ENCODE peak calls at places on chromosome 21, in nine cellular contexts. One of them, this sample, is unnamed.

GRCh38 chr21:44325386-44326271 is 13.6 kb downstream of the CFAP410 start:
- DNase-seq in HCT116: no peak
- DNase-seq in fibroblast of lung: no peak
- DNase-seq in coronary artery: no peak
- DNase-seq in fibroblast of pulmonary artery: no peak
- DNase-seq in choroid plexus epithelial cell: no peak
- DNase-seq in H7: no peak
- DNase-seq in upper lobe of right lung: no peak
- DNase-seq in ovary: no peak
- DNase-seq in this sample: no peak

GRCh38 chr21:16071082-16071481 is 341.3 kb downstream of the USP25 start:
- DNase-seq in HCT116: no peak
- DNase-seq in ovary: peak
- DNase-seq in upper lobe of right lung: no peak
- DNase-seq in fibroblast of lung: peak
- DNase-seq in H7: no peak
- DNase-seq in fibroblast of pulmonary artery: peak
- DNase-seq in choroid plexus epithelial cell: peak
- DNase-seq in coronary artery: no peak
- DNase-seq in this sample: no peak

GRCh38 chr21:26776320-26777021 is 68.7 kb downstream of the ADAMTS1 start:
- DNase-seq in HCT116: no peak
- DNase-seq in upper lobe of right lung: no peak
- DNase-seq in fibroblast of lung: peak
- DNase-seq in choroid plexus epithelial cell: peak
- DNase-seq in fibroblast of pulmonary artery: peak
- DNase-seq in ovary: no peak
- DNase-seq in coronary artery: no peak
- DNase-seq in H7: no peak
- DNase-seq in this sample: no peak

GRCh38 chr21:46486481-46487000 is 27.9 kb downstream of the DIP2A start:
- DNase-seq in ovary: no peak
- DNase-seq in upper lobe of right lung: no peak
- DNase-seq in fibroblast of pulmonary artery: no peak
- DNase-seq in coronary artery: no peak
- DNase-seq in H7: no peak
- DNase-seq in HCT116: no peak
- DNase-seq in fibroblast of lung: no peak
- DNase-seq in choroid plexus epithelial cell: no peak
- DNase-seq in this sample: no peak

GRCh38 chr21:33261635-33262034 is 4.5 kb upstream of the IL10RB start:
- DNase-seq in fibroblast of pulmonary artery: peak
- DNase-seq in HCT116: no peak
- DNase-seq in coronary artery: no peak
- DNase-seq in choroid plexus epithelial cell: peak
- DNase-seq in H7: no peak
- DNase-seq in upper lobe of right lung: peak
- DNase-seq in ovary: no peak
- DNase-seq in fibroblast of lung: peak
- DNase-seq in this sample: peak

GRCh38 chr21:39845581-39846130 is 21.6 kb upstream of the PCP4 start:
- DNase-seq in HCT116: no peak
- DNase-seq in upper lobe of right lung: no peak
- DNase-seq in H7: no peak
- DNase-seq in fibroblast of pulmonary artery: no peak
- DNase-seq in ovary: no peak
- DNase-seq in fibroblast of lung: peak
- DNase-seq in coronary artery: no peak
- DNase-seq in choroid plexus epithelial cell: peak
- DNase-seq in this sample: no peak

GRCh38 chr21:28538987-28539622 is 453.6 kb downstream of the LTN1 start:
- DNase-seq in ovary: no peak
- DNase-seq in upper lobe of right lung: no peak
- DNase-seq in fibroblast of pulmonary artery: peak
- DNase-seq in H7: no peak
- DNase-seq in HCT116: no peak
- DNase-seq in coronary artery: no peak
- DNase-seq in choroid plexus epithelial cell: peak
- DNase-seq in fibroblast of lung: peak
- DNase-seq in this sample: no peak

GRCh38 chr21:25501996-25502665 is 105.2 kb downstream of the MRPL39 start:
- DNase-seq in choroid plexus epithelial cell: no peak
- DNase-seq in upper lobe of right lung: no peak
- DNase-seq in fibroblast of pulmonary artery: no peak
- DNase-seq in HCT116: no peak
- DNase-seq in H7: no peak
- DNase-seq in fibroblast of lung: no peak
- DNase-seq in ovary: no peak
- DNase-seq in coronary artery: no peak
- DNase-seq in this sample: peak

GRCh38 chr21:37383784-37384311 is 17.3 kb downstream of the DYRK1A start:
- DNase-seq in fibroblast of pulmonary artery: no peak
- DNase-seq in coronary artery: no peak
- DNase-seq in choroid plexus epithelial cell: no peak
- DNase-seq in fibroblast of lung: no peak
- DNase-seq in H7: no peak
- DNase-seq in HCT116: no peak
- DNase-seq in upper lobe of right lung: no peak
- DNase-seq in ovary: no peak
- DNase-seq in this sample: no peak

GRCh38 chr21:37380349-37381323 is 14.1 kb downstream of the DYRK1A start:
- DNase-seq in H7: peak
- DNase-seq in HCT116: no peak
- DNase-seq in coronary artery: no peak
- DNase-seq in upper lobe of right lung: no peak
- DNase-seq in ovary: no peak
- DNase-seq in fibroblast of pulmonary artery: no peak
- DNase-seq in choroid plexus epithelial cell: no peak
- DNase-seq in fibroblast of lung: no peak
- DNase-seq in this sample: no peak

GRCh38 chr21:37383066-37383465 is 16.5 kb downstream of the DYRK1A start:
- DNase-seq in fibroblast of lung: no peak
- DNase-seq in coronary artery: no peak
- DNase-seq in HCT116: no peak
- DNase-seq in upper lobe of right lung: no peak
- DNase-seq in fibroblast of pulmonary artery: peak
- DNase-seq in ovary: no peak
- DNase-seq in H7: no peak
- DNase-seq in choroid plexus epithelial cell: peak
- DNase-seq in this sample: no peak

GRCh38 chr21:37384416-37384815 is 17.8 kb downstream of the DYRK1A start:
- DNase-seq in choroid plexus epithelial cell: no peak
- DNase-seq in H7: no peak
- DNase-seq in upper lobe of right lung: no peak
- DNase-seq in coronary artery: no peak
- DNase-seq in fibroblast of pulmonary artery: no peak
- DNase-seq in HCT116: no peak
- DNase-seq in ovary: no peak
- DNase-seq in fibroblast of lung: no peak
- DNase-seq in this sample: no peak

GRCh38 chr21:37381883-37382585 is 15.5 kb downstream of the DYRK1A start:
- DNase-seq in fibroblast of lung: no peak
- DNase-seq in fibroblast of pulmonary artery: no peak
- DNase-seq in H7: no peak
- DNase-seq in HCT116: no peak
- DNase-seq in choroid plexus epithelial cell: no peak
- DNase-seq in upper lobe of right lung: no peak
- DNase-seq in ovary: no peak
- DNase-seq in coronary artery: no peak
- DNase-seq in this sample: no peak
- H3K4me3 ChIP-seq in fibroblast of lung: no peak
- H3K4me3 ChIP-seq in fibroblast of pulmonary artery: no peak
- H3K4me3 ChIP-seq in H7: no peak
- H3K4me3 ChIP-seq in HCT116: no peak
- H3K4me3 ChIP-seq in choroid plexus epithelial cell: no peak
- H3K4me3 ChIP-seq in upper lobe of right lung: no peak
- H3K4me3 ChIP-seq in ovary: no peak
- H3K4me3 ChIP-seq in coronary artery: no peak
- H3K4me3 ChIP-seq in this sample: no peak

DNA sequence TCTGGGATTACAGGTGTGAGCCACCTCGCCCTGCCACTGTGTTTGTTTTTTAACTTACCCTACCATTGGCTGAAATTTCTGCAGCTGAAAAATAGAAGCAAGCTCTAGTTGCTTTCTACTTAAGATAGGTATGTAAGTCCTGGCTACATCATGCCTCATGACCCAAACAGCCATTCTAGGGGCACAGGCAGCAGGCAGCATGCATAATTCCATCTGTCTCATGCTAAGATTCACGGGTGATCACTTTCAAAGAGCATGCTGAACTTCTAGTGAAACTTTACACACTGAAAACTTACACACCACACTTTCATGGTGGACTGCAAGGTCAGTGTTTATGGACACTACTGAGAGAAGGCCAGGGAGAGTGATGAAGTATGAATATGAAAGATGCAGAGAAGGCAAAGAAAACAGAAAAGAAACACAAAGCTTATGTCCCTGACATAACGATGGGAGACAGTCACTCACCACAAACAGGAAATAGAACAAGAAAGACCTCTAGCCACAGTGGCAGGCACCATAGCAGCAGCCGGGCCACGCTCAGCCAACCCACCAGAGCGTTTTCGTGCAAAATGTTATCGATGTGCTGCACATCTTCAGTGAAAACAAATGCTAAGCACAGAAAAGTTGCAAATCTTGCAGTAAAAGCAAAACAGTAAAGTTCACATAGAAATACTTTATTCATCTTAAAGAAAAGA is 102.3 kb upstream of the TIAM1 start:
- DNase-seq in upper lobe of right lung: no peak
- DNase-seq in choroid plexus epithelial cell: no peak
- DNase-seq in ovary: no peak
- DNase-seq in H7: no peak
- DNase-seq in fibroblast of lung: no peak
- DNase-seq in fibroblast of pulmonary artery: no peak
- DNase-seq in coronary artery: no peak
- DNase-seq in HCT116: no peak
- DNase-seq in this sample: peak
- H3K4me3 ChIP-seq in upper lobe of right lung: no peak
- H3K4me3 ChIP-seq in choroid plexus epithelial cell: no peak
- H3K4me3 ChIP-seq in ovary: no peak
- H3K4me3 ChIP-seq in H7: no peak
- H3K4me3 ChIP-seq in fibroblast of lung: no peak
- H3K4me3 ChIP-seq in fibroblast of pulmonary artery: no peak
- H3K4me3 ChIP-seq in coronary artery: no peak
- H3K4me3 ChIP-seq in HCT116: no peak
- H3K4me3 ChIP-seq in this sample: peak

GRCh38 chr21:18954415-18954972 is 550.9 kb upstream of the TMPRSS15 start:
- DNase-seq in fibroblast of pulmonary artery: no peak
- DNase-seq in fibroblast of lung: no peak
- DNase-seq in coronary artery: no peak
- DNase-seq in HCT116: no peak
- DNase-seq in ovary: no peak
- DNase-seq in upper lobe of right lung: no peak
- DNase-seq in H7: no peak
- DNase-seq in choroid plexus epithelial cell: peak
- DNase-seq in this sample: no peak

GRCh38 chr21:18950045-18950740 is 546.6 kb upstream of the TMPRSS15 start:
- DNase-seq in H7: no peak
- DNase-seq in choroid plexus epithelial cell: no peak
- DNase-seq in ovary: no peak
- DNase-seq in fibroblast of lung: no peak
- DNase-seq in coronary artery: no peak
- DNase-seq in fibroblast of pulmonary artery: no peak
- DNase-seq in upper lobe of right lung: no peak
- DNase-seq in HCT116: no peak
- DNase-seq in this sample: no peak

GRCh38 chr21:18951291-18952038 is 547.9 kb upstream of the TMPRSS15 start:
- DNase-seq in coronary artery: no peak
- DNase-seq in fibroblast of lung: no peak
- DNase-seq in choroid plexus epithelial cell: peak
- DNase-seq in fibroblast of pulmonary artery: peak
- DNase-seq in ovary: no peak
- DNase-seq in H7: peak
- DNase-seq in upper lobe of right lung: no peak
- DNase-seq in HCT116: no peak
- DNase-seq in this sample: peak
- H3K4me3 ChIP-seq in coronary artery: no peak
- H3K4me3 ChIP-seq in fibroblast of lung: no peak
- H3K4me3 ChIP-seq in choroid plexus epithelial cell: no peak
- H3K4me3 ChIP-seq in fibroblast of pulmonary artery: no peak
- H3K4me3 ChIP-seq in ovary: no peak
- H3K4me3 ChIP-seq in H7: no peak
- H3K4me3 ChIP-seq in upper lobe of right lung: no peak
- H3K4me3 ChIP-seq in HCT116: no peak
- H3K4me3 ChIP-seq in this sample: no peak

GRCh38 chr21:45406801-45407628 is 2.0 kb downstream of the COL18A1 start:
- DNase-seq in H7: peak
- DNase-seq in ovary: peak
- DNase-seq in HCT116: no peak
- DNase-seq in fibroblast of lung: no peak
- DNase-seq in upper lobe of right lung: no peak
- DNase-seq in choroid plexus epithelial cell: peak
- DNase-seq in coronary artery: no peak
- DNase-seq in fibroblast of pulmonary artery: no peak
- DNase-seq in this sample: no peak

GRCh38 chr21:45405271-45405818 is 380 bp downstream of the COL18A1 start:
- DNase-seq in H7: peak
- DNase-seq in coronary artery: no peak
- DNase-seq in fibroblast of pulmonary artery: peak
- DNase-seq in upper lobe of right lung: no peak
- DNase-seq in fibroblast of lung: peak
- DNase-seq in ovary: peak
- DNase-seq in choroid plexus epithelial cell: peak
- DNase-seq in HCT116: no peak
- DNase-seq in this sample: no peak

GRCh38 chr21:45404726-45405270 is at the start of gene COL18A1:
- DNase-seq in upper lobe of right lung: peak
- DNase-seq in H7: peak
- DNase-seq in coronary artery: no peak
- DNase-seq in HCT116: no peak
- DNase-seq in fibroblast of pulmonary artery: peak
- DNase-seq in ovary: peak
- DNase-seq in fibroblast of lung: peak
- DNase-seq in choroid plexus epithelial cell: peak
- DNase-seq in this sample: no peak

GRCh38 chr21:45407629-45408247 is 2.8 kb downstream of the COL18A1 start:
- DNase-seq in fibroblast of pulmonary artery: no peak
- DNase-seq in fibroblast of lung: no peak
- DNase-seq in ovary: peak
- DNase-seq in coronary artery: no peak
- DNase-seq in H7: no peak
- DNase-seq in HCT116: no peak
- DNase-seq in upper lobe of right lung: no peak
- DNase-seq in choroid plexus epithelial cell: no peak
- DNase-seq in this sample: no peak

DNA sequence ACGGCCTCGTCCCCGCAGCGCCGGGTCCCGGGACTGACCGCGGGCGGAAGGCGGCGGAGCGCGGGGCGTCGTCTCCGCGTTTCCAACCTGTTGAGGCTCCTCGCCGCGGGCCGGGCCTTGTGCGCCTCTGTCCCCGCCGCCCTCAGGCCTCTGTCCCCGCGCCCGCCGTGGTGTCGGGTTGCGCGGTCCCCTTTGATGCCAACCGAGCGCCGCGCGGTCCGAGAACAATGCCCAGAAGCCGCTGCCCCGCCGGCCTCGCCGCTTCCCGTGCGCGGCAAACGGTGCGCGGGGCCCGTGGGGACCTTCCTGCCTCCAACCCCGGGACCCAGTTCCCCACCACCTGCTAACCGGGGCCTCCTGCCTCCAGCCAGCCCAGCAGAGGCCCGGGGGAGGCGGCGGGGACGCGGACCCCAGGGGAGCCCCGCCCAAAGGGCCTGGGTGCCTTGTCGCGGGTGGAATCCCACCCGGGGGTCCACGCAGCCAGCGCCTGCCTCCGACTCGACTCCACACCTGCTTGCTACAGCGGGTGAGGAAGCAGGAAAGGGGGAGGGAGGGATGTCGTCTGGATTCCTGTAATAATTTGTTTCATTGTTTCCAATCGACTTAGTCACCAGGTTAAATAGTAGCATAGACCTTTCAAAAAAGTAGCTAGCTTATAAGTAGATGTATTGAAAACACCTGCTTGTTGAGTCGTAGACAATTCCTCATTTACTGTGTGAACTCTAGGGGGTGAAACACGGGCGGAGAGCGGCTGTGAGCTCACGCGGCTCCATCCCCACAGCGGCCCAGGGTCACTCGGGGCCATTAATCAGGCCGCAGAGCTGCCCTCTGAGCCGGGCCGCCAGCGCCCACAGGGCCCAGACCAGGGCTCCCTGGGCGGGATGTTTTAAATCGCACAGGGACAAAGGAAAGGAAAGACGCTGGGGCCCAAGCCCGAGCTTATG is 1.1 kb downstream of the COL18A1 start:
- DNase-seq in H7: peak
- DNase-seq in HCT116: no peak
- DNase-seq in coronary artery: no peak
- DNase-seq in choroid plexus epithelial cell: peak
- DNase-seq in fibroblast of pulmonary artery: peak
- DNase-seq in fibroblast of lung: peak
- DNase-seq in ovary: peak
- DNase-seq in upper lobe of right lung: no peak
- DNase-seq in this sample: no peak
- H3K4me3 ChIP-seq in H7: peak
- H3K4me3 ChIP-seq in HCT116: peak
- H3K4me3 ChIP-seq in coronary artery: peak
- H3K4me3 ChIP-seq in choroid plexus epithelial cell: peak
- H3K4me3 ChIP-seq in fibroblast of pulmonary artery: peak
- H3K4me3 ChIP-seq in fibroblast of lung: peak
- H3K4me3 ChIP-seq in ovary: peak
- H3K4me3 ChIP-seq in upper lobe of right lung: peak
- H3K4me3 ChIP-seq in this sample: no peak